ENCODE peak calls at places on chromosomes 7 and 10, in ten cellular contexts. Q is PC-3, T is tibial artery, G is kidney epithelial cell, C is brain microvascular endothelial cell, N is colonic mucosa, A is cardiac muscle cell, R is Peyer's patch, L is left ventricle myocardium inferior, V is prostate gland. J is an unnamed sample.

GRCh38 chr7:152312316-152312715 is 123.5 kb downstream of the KMT2C start:
- DNase-seq in Q (no peak), T (no peak), G (no peak), C (peak; percentile 26), N (no peak), A (peak; percentile 62), R (no peak), L (no peak), V (no peak), J (peak; percentile 62)

GRCh38 chr10:18400201-18400910 is 251.0 kb downstream of the NSUN6 start:
- DNase-seq in Q (no peak), T (no peak), G (no peak), C (no peak), N (peak; percentile 88), A (no peak), R (peak; percentile 88), L (no peak), V (no peak), J (no peak)

GRCh38 chr7:22350466-22351328 is 6.3 kb downstream of the RAPGEF5 start:
- DNase-seq in Q (peak; percentile 76), T (no peak), G (no peak), C (peak; percentile 76), N (no peak), A (peak; percentile 45), R (peak; percentile 73), L (no peak), V (peak; percentile 34), J (peak; percentile 21)

GRCh38 chr7:35004531-35005096 is 32.7 kb downstream of the DPY19L1 start:
- DNase-seq in Q (peak; percentile 69), T (no peak), G (no peak), C (peak; percentile 36), N (no peak), A (no peak), R (no peak), L (no peak), V (no peak), J (no peak)

GRCh38 chr10:131210181-131210580 is 101.3 kb downstream of the TCERG1L start:
- DNase-seq in Q (no peak), T (peak; percentile 34), G (no peak), C (no peak), N (no peak), A (no peak), R (peak; percentile 32), L (no peak), V (no peak), J (no peak)

GRCh38 chr7:128874140-128875031 is 11.7 kb downstream of the ATP6V1F start:
- DNase-seq in Q (peak; percentile 26), T (no peak), G (no peak), C (no peak), N (peak; percentile 92), A (no peak), R (peak; percentile 93), L (peak; percentile 13), V (no peak), J (no peak)

GRCh38 chr7:123351027-123351426 is 151.3 kb upstream of the SLC13A1 start:
- DNase-seq in Q (no peak), T (no peak), G (no peak), C (no peak), N (no peak), A (no peak), R (no peak), L (no peak), V (no peak), J (no peak)

GRCh38 chr10:23422003-23422411 is 16.9 kb upstream of the OTUD1 start:
- DNase-seq in Q (peak; percentile 43), T (no peak), G (peak; percentile 63), C (no peak), N (no peak), A (no peak), R (no peak), L (no peak), V (no peak), J (no peak)

GRCh38 chr10:7407368-7408002 is 3.3 kb downstream of the SFMBT2 start:
- DNase-seq in Q (no peak), T (no peak), G (no peak), C (no peak), N (no peak), A (peak; percentile 34), R (no peak), L (peak; percentile 21), V (no peak), J (peak; percentile 24)

GRCh38 chr10:122859527-122859926 is 13.9 kb upstream of the CUZD1 start:
- DNase-seq in Q (no peak), T (no peak), G (no peak), C (no peak), N (no peak), A (no peak), R (no peak), L (no peak), V (no peak), J (no peak)

GRCh38 chr10:107019154-107019553 is 145.4 kb downstream of the SORCS1 start:
- DNase-seq in Q (peak; percentile 2), T (no peak), G (no peak), C (no peak), N (no peak), A (no peak), R (no peak), L (no peak), V (no peak), J (no peak)

GRCh38 chr10:60314306-60314940 is 75.3 kb downstream of the ANK3 start:
- DNase-seq in Q (peak; percentile 82), T (no peak), G (peak; percentile 42), C (peak; percentile 60), N (peak; percentile 21), A (peak; percentile 76), R (no peak), L (no peak), V (no peak), J (peak; percentile 78)

GRCh38 chr10:13684813-13685511 is 98.2 kb downstream of the PRPF18 start:
- DNase-seq in Q (no peak), T (no peak), G (no peak), C (no peak), N (no peak), A (peak; percentile 53), R (no peak), L (no peak), V (no peak), J (no peak)

GRCh38 chr10:114908896-114909295 is 29.1 kb upstream of the TRUB1 start:
- DNase-seq in Q (peak; percentile 19), T (no peak), G (no peak), C (no peak), N (no peak), A (no peak), R (no peak), L (no peak), V (no peak), J (no peak)

GRCh38 chr7:7504910-7505704 is 30.6 kb downstream of the COL28A1 start:
- DNase-seq in Q (peak; percentile 14), T (no peak), G (no peak), C (no peak), N (no peak), A (no peak), R (no peak), L (no peak), V (no peak), J (no peak)

GRCh38 chr7:80098795-80099194 is 35.8 kb upstream of the GNAI1 start:
- DNase-seq in Q (no peak), T (no peak), G (no peak), C (no peak), N (no peak), A (no peak), R (no peak), L (no peak), V (no peak), J (no peak)
- TF ChIP-seq CTCF in Q (peak; percentile 47), T (no peak), G (peak; percentile 24), C (peak; percentile 43), N (no peak), A (no peak), R (no peak), L (peak; percentile 22), V (no peak), J (peak; percentile 26)

DNA sequence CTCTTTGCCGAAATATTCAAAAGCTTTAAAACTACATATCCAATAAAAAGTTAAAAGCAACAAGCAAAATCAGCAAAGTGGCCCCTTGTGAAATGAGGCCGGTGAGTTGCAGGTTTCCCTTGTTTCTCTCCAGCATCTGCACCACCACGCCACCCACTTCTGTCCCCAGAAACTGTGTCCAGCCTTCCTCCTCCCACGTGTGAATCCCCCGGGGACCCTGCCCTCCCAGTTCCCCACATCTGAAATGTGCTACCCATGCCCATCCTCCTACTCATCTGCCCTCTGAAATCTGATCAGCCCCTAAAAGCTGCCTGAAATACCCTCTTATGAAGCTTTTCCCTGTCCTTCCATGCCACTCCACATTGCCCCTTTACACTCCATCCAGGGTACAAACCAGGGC is 3.8 kb downstream of the ALOX5 start:
- DNase-seq in Q (no peak), T (no peak), G (no peak), C (no peak), N (no peak), A (no peak), R (no peak), L (no peak), V (no peak), J (no peak)
- H3K4me3 ChIP-seq in Q (no peak overlapping the region), T (no peak overlapping the region), G (no peak overlapping the region), C (no peak overlapping the region), N (no peak overlapping the region), A (no peak overlapping the region), R (no peak overlapping the region), L (no peak overlapping the region), V (no peak overlapping the region), J (no peak overlapping the region)

GRCh38 chr7:65840446-65840845 is 32.4 kb upstream of the VKORC1L1 start:
- DNase-seq in Q (no peak), T (no peak), G (no peak), C (no peak), N (peak; percentile 34), A (peak; percentile 79), R (no peak), L (no peak), V (no peak), J (no peak)
- TF ChIP-seq CTCF in Q (no peak), T (no peak), G (no peak), C (no peak), N (no peak), A (peak; percentile 66), R (no peak), L (no peak), V (no peak), J (no peak)

DNA sequence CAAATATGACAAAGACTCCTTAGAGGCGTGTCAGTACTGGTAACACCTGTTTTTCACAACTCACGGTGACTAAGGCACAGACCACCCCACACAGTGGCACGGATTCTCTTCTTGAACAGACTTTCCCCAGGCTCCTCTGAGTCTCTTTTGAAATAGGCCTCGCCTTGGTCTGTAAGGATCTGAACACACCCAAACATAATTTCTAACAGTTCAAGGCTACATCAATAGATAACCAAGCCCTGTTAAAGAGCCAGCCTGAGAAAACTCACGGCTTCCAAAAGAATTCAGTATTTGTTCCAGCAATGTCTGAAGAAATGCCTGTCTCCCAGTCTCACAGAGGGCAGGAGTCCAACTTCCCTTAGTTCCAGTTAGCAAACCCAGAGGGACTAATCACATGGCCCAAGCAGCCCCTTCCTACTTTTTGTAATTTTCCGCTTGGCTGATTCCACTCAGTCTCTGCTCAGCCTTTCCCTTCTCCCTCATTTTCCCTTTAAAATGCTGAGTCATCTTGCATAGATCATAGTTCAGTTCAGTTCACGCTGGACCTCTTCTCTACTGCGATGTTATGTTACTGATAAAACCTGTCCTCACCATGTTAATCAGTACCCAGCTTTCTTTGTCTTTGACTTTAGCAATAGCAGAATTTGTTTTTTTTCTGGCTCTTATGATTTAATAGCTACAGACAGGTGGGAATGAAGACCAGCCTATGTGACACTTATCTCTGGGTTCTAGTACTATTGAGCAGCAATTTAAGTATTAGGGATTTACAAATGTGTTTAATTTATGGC is 22.6 kb upstream of the AKR1C3 start:
- DNase-seq in Q (peak; percentile 11), T (peak; percentile 92), G (peak; percentile 96), C (peak; percentile 52), N (peak; percentile 61), A (peak; percentile 99), R (peak; percentile 69), L (peak; percentile 47), V (peak; percentile 44), J (peak; percentile 99)
- H3K4me3 ChIP-seq in Q (no peak overlapping the region), T (no peak overlapping the region), G (peak overlapping the region; percentile 10), C (no peak overlapping the region), N (no peak overlapping the region), A (no peak overlapping the region), R (peak overlapping the region; percentile 31), L (peak overlapping the region; percentile 45), V (no peak overlapping the region), J (peak overlapping the region; percentile 8)